ENCODE peak calls at places on chromosome 10, in nine cellular contexts. O is HCT116, B is neural progenitor cell, H is OCI-LY7, K is GM23248, F is hepatocyte, T is MM.1S, L is GM23338, Z is SK-N-SH. D is an unnamed sample. For H3K4me1, the result is how much of the 10 kb centered on the place peaks cover.

GRCh38 chr10:113947138-113948011 is 92.9 kb downstream of the NHLRC2 start:
- DNase-seq in T (peak), H (no peak), L (no peak), Z (peak), K (no peak), O (no peak), B (no peak), F (peak), D (peak)

GRCh38 chr10:79069325-79070090 is 742 bp downstream of the ZMIZ1 start:
- DNase-seq in L (peak), T (peak), K (peak), Z (peak), F (peak), O (no peak), B (peak), H (peak), D (peak)

GRCh38 chr10:26860026-26860541 is 674 bp downstream of the ABI1 start:
- DNase-seq in T (peak), F (peak), Z (no peak), O (no peak), B (peak), K (peak), L (peak), H (peak), D (peak)

GRCh38 chr10:117004238-117004626 is 755 bp downstream of the SHTN1 start:
- DNase-seq in O (no peak), Z (no peak), L (no peak), F (no peak), B (no peak), T (no peak), H (no peak), K (no peak), D (peak)

GRCh38 chr10:78570633-78571032 is 498.1 kb upstream of the ZMIZ1 start:
- DNase-seq in F (no peak), K (no peak), H (no peak), L (no peak), T (no peak), B (no peak), O (no peak), Z (no peak), D (no peak)

GRCh38 chr10:114653926-114654325 is 4.1 kb downstream of the ABLIM1 start:
- DNase-seq in F (no peak), L (peak), H (no peak), Z (no peak), K (no peak), T (no peak), O (no peak), B (no peak), D (no peak)

GRCh38 chr10:77846718-77847311 is 79.7 kb downstream of the DLG5 start:
- DNase-seq in Z (peak), L (peak), K (peak), T (peak), F (peak), O (peak), H (peak), B (peak), D (peak)

GRCh38 chr10:101011517-101012423 is 12.2 kb downstream of the LZTS2 start:
- DNase-seq in L (peak), F (peak), O (no peak), T (no peak), B (peak), K (peak), H (no peak), Z (peak), D (peak)

GRCh38 chr10:3067045-3067858 is at the start of gene PFKP:
- DNase-seq in L (peak), B (peak), F (peak), Z (peak), T (no peak), O (no peak), H (peak), K (peak), D (no peak)

GRCh38 chr10:129104266-129105045 is 362.6 kb upstream of the MGMT start:
- DNase-seq in K (no peak), O (no peak), T (peak), L (no peak), Z (no peak), B (no peak), F (no peak), H (no peak), D (no peak)

GRCh38 chr10:91883549-91884542 is 25.4 kb downstream of the FGFBP3 start:
- DNase-seq in H (no peak), K (peak), Z (no peak), F (peak), L (peak), T (no peak), B (peak), O (no peak), D (no peak)

GRCh38 chr10:58932126-58932525 is 244.3 kb upstream of the PHYHIPL start:
- DNase-seq in K (peak), L (no peak), O (no peak), H (no peak), Z (no peak), F (no peak), T (no peak), B (no peak), D (no peak)

GRCh38 chr10:28012990-28013389 is 14.1 kb upstream of the ODAD2 start:
- DNase-seq in H (no peak), F (no peak), B (no peak), K (no peak), L (no peak), T (no peak), O (no peak), Z (no peak), D (no peak)

GRCh38 chr10:114142018-114142417 is 32.0 kb downstream of the CCDC186 start:
- DNase-seq in F (peak), Z (no peak), O (no peak), K (no peak), L (no peak), H (no peak), B (no peak), T (no peak), D (no peak)

GRCh38 chr10:54800677-54801480 is at the start of gene PCDH15:
- DNase-seq in L (peak), H (peak), F (peak), T (peak), O (no peak), K (peak), Z (peak), B (peak), D (peak)

GRCh38 chr10:49398000-49398861 is 2.3 kb upstream of the DRGX start:
- DNase-seq in L (peak), O (no peak), H (no peak), T (no peak), Z (peak), K (peak), F (peak), B (peak), D (peak)

GRCh38 chr10:58266826-58267712 is 625 bp downstream of the IPMK start:
- DNase-seq in B (peak), F (peak), K (peak), O (no peak), H (peak), Z (peak), T (peak), L (peak), D (peak)

GRCh38 chr10:47353351-47353750 is 5.2 kb downstream of the RBP3 start:
- DNase-seq in B (no peak), L (no peak), T (no peak), O (no peak), K (no peak), Z (no peak), H (no peak), F (no peak), D (no peak)

GRCh38 chr10:133527779-133528271 is 662 bp downstream of the CYP2E1 start:
- DNase-seq in F (no peak), T (no peak), K (peak), B (no peak), Z (no peak), H (no peak), O (no peak), L (peak), D (no peak)
- H3K4me3 ChIP-seq in F (no peak), T (no peak), K (peak), B (no peak), Z (no peak), H (no peak), O (no peak), L (peak), D (peak)

GRCh38 chr10:132605390-132605789 is 67.8 kb downstream of the INPP5A start:
- DNase-seq in Z (no peak), F (no peak), O (no peak), K (no peak), B (no peak), L (no peak), H (no peak), T (no peak), D (no peak)
- H3K4me1 ChIP-seq in Z (under half), F (under half), O (under half), K (under half), B (under half), L (under half), H (under half), T (under half), D (under half)

GRCh38 chr10:71217266-71218045 is 5.1 kb downstream of the UNC5B start:
- DNase-seq in T (no peak), L (peak), F (peak), O (no peak), H (no peak), Z (peak), B (peak), K (peak), D (no peak)
- TF ChIP-seq EZH2phosphoT487 in T (no peak), L (no peak), F (no peak), O (no peak), H (no peak), Z (no peak), B (no peak), K (no peak), D (no peak)

DNA sequence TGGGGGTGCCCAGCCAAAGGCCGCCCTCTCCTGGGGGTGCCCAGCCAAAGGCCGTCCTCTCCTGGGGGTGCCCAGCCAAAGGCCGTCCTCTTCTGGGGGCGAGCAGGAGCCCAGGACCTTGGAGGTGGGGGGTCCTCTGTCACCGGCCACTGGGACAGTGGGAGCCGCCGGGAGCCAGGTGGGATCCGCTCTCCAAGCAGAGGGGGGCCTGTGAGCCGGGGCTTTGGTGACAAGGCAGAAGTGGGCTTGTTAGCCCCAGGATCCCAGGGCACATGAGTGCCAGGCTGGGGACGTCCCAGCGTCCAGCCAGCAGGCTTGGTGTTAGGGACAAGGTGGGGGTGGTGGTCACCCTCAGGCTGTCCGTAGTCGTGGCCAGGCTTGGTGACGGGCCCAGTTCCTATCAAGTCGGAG is 29.4 kb upstream of the UTF1 start:
- DNase-seq in H (no peak), F (no peak), L (no peak), B (no peak), K (no peak), Z (no peak), O (no peak), T (no peak), D (no peak)
- H3K4me3 ChIP-seq in H (no peak), F (no peak), L (no peak), B (no peak), K (no peak), Z (no peak), O (no peak), T (no peak), D (no peak)

GRCh38 chr10:93513091-93513490 is 16.7 kb downstream of the CEP55 start:
- DNase-seq in L (no peak), H (no peak), O (no peak), Z (no peak), F (no peak), T (no peak), K (no peak), B (no peak), D (no peak)
- H3K4me1 ChIP-seq in L (under half), H (under half), O (under half), Z (under half), F (under half), T (under half), K (under half), B (under half), D (under half)

DNA sequence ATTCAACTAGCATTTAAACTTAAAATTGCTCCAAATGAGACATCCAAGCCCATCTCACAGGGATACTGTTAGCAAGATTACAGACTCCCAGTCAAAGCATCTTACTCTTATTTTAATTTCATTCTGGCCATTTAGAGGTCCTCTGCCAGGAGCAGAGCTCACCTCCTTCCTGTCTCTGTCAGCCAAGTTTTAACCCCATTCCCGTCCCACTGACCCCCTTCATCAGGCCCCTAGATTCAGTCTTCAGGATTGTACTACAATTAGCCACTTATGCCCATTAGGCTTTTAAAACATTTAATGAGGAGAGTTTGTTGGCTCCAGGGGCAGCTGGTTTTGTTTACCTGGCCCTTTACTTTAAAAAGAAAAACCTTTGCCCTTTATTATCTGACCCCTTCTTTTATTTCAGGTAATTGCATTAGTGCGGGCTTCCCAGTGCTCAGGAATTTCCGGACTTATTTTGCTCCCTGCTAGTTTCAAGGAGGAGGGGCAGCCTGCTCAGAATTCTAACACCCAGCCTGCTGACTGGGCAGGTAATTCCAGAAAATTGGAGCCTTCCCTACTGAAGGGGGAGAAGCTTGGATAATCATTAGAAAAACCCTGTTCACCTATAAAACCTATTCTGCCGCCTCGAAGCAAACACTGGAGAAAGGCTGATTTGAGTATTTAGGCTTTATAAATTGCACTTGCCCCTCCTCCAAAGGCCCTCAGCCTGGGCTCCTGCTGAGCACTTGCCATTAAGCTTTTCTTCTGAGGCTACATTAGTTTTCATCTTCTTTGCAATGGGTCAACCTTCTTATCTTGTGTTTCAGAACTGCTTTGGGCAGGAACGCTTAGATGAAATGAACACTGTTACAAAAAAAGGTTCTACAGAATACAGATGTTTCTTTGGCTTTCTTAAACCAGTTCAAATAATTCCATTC is 200.5 kb upstream of the HPS1 start:
- DNase-seq in T (no peak), Z (no peak), H (no peak), K (no peak), O (no peak), B (peak), L (peak), F (no peak), D (no peak)
- TF ChIP-seq EZH2phosphoT487 in T (no peak), Z (no peak), H (no peak), K (no peak), O (peak), B (peak), L (no peak), F (no peak), D (no peak)

GRCh38 chr10:62243647-62243997 is 25.0 kb downstream of the RTKN2 start:
- DNase-seq in T (no peak), F (no peak), L (no peak), H (peak), B (no peak), Z (no peak), O (no peak), K (no peak), D (no peak)
- H3K4me3 ChIP-seq in T (peak), F (no peak), L (no peak), H (peak), B (no peak), Z (peak), O (no peak), K (peak), D (peak)

DNA sequence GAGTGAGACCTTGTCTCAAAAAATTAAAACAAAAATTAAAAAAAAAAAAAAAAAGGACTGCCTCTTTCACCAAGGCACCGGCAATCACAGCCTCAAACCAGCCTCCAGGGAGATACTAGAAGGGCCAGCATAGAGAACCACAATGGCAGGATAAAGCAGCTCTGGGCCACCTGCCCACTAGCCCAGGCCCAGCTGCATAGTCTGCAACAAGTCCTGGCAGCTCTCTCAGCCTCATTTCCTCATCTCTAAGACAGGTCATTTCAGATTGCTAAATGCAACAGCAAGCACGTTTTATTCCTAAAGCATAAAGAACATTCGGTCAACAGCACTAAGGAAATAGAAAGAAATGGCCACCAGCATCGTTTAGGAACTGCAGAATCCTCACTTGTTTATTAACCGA is 28.8 kb downstream of the XPNPEP1 start:
- DNase-seq in F (no peak), L (no peak), B (no peak), Z (no peak), O (no peak), K (peak), H (no peak), T (no peak), D (no peak)
- H3K4me1 ChIP-seq in F (under half), L (under half), B (under half), Z (under half), O (under half), K (half or more), H (under half), T (under half), D (under half)

GRCh38 chr10:4982764-4983226 is 19.6 kb downstream of the AKR1C1 start:
- DNase-seq in T (no peak), F (peak), B (no peak), H (no peak), K (peak), O (no peak), L (no peak), Z (no peak), D (peak)

GRCh38 chr10:4984223-4984622 is 19.4 kb downstream of the AKR1C2 start:
- DNase-seq in Z (no peak), O (no peak), B (no peak), T (no peak), H (no peak), F (no peak), L (no peak), K (no peak), D (no peak)

GRCh38 chr10:4983615-4984216 is 19.9 kb downstream of the AKR1C2 start:
- DNase-seq in B (no peak), K (no peak), O (no peak), Z (no peak), F (no peak), H (no peak), L (no peak), T (no peak), D (no peak)

GRCh38 chr10:4981722-4982471 is 18.7 kb downstream of the AKR1C1 start:
- DNase-seq in T (peak), B (peak), F (peak), H (peak), Z (peak), K (peak), O (peak), L (peak), D (peak)

GRCh38 chr10:4984971-4985594 is 18.6 kb downstream of the AKR1C2 start:
- DNase-seq in T (no peak), B (no peak), F (no peak), K (peak), L (no peak), Z (no peak), H (no peak), O (no peak), D (no peak)
- TF ChIP-seq EZH2phosphoT487 in T (no peak), B (no peak), F (no peak), K (no peak), L (no peak), Z (no peak), H (no peak), O (no peak), D (no peak)